ENCODE peak calls at places on chromosomes 13 and 19, in nine cellular contexts. U, B, G, A, F, W, P, V and T are unnamed samples.

GRCh38 chr19:13054605-13055212 is 47.9 kb downstream of the LYL1 start:
- DNase-seq in U (no peak), B (no peak), G (no peak), A (no peak), F (no peak), W (no peak), P (no peak), V (no peak), T (no peak)

GRCh38 chr19:9865732-9866627 is 30.9 kb downstream of the PIN1 start:
- DNase-seq in U (no peak), B (no peak), G (no peak), A (peak), F (no peak), W (peak), P (no peak), V (no peak), T (no peak)

GRCh38 chr19:3768748-3769099 is 3.3 kb downstream of the RAX2 start:
- DNase-seq in U (no peak), B (no peak), G (no peak), A (no peak), F (no peak), W (no peak), P (no peak), V (no peak), T (no peak)

GRCh38 chr13:25860862-25861261 is 191.0 kb downstream of the SHISA2 start:
- DNase-seq in U (no peak), B (no peak), G (no peak), A (no peak), F (no peak), W (no peak), P (no peak), V (no peak), T (no peak)

GRCh38 chr19:11251217-11251616 is 11.1 kb downstream of the DOCK6 start:
- DNase-seq in U (no peak), B (no peak), G (no peak), A (no peak), F (no peak), W (no peak), P (no peak), V (no peak), T (no peak)

GRCh38 chr19:3034194-3034844 is 5.2 kb upstream of the TLE2 start:
- DNase-seq in U (no peak), B (peak), G (peak), A (peak), F (no peak), W (no peak), P (peak), V (no peak), T (no peak)

GRCh38 chr13:77207943-77208342 is 119.0 kb downstream of the MYCBP2 start:
- DNase-seq in U (no peak), B (no peak), G (no peak), A (no peak), F (peak), W (no peak), P (no peak), V (peak), T (no peak)

GRCh38 chr19:36950335-36951119 is 34.4 kb downstream of the ZNF568 start:
- DNase-seq in U (no peak), B (no peak), G (no peak), A (no peak), F (no peak), W (no peak), P (no peak), V (no peak), T (no peak)

GRCh38 chr19:33688657-33688992 is 66.9 kb downstream of the CHST8 start:
- DNase-seq in U (no peak), B (no peak), G (no peak), A (no peak), F (no peak), W (no peak), P (no peak), V (no peak), T (no peak)

GRCh38 chr13:112876305-112877000 is 92.6 kb upstream of the MCF2L start:
- DNase-seq in U (no peak), B (no peak), G (no peak), A (no peak), F (no peak), W (no peak), P (no peak), V (no peak), T (no peak)

GRCh38 chr13:95100525-95101121 is 200.6 kb downstream of the ABCC4 start:
- DNase-seq in U (no peak), B (no peak), G (no peak), A (no peak), F (peak), W (no peak), P (no peak), V (peak), T (no peak)

GRCh38 chr19:6693681-6694080 is 23.7 kb upstream of the TNFSF14 start:
- DNase-seq in U (no peak), B (no peak), G (no peak), A (no peak), F (no peak), W (no peak), P (no peak), V (no peak), T (no peak)

GRCh38 chr13:100247937-100248336 is 159.0 kb downstream of the PCCA start:
- DNase-seq in U (no peak), B (no peak), G (no peak), A (no peak), F (no peak), W (no peak), P (no peak), V (no peak), T (no peak)